ENCODE peak calls at places on chromosomes 6 and 20, in four cellular contexts. C, D, K and V are unnamed samples.

GRCh38 chr6:35359744-35360348 is 17.5 kb downstream of the PPARD start:
- DNase-seq in C (peak), D (no peak), K (no peak), V (peak)

GRCh38 chr20:36091561-36092423 is 62.7 kb upstream of the EPB41L1 start:
- DNase-seq in C (no peak), D (no peak), K (no peak), V (no peak)

GRCh38 chr6:116047173-116047933 is 13.3 kb downstream of the FRK start:
- DNase-seq in C (no peak), D (no peak), K (no peak), V (no peak)

GRCh38 chr6:168709034-168709433 is 268.1 kb downstream of the SMOC2 start:
- DNase-seq in C (no peak), D (peak), K (no peak), V (no peak)

GRCh38 chr6:102127253-102127652 is 733.7 kb downstream of the GRIK2 start:
- DNase-seq in C (no peak), D (no peak), K (no peak), V (no peak)

GRCh38 chr6:149854532-149854931 is 9.6 kb downstream of the LRP11 start:
- DNase-seq in C (no peak), D (no peak), K (no peak), V (peak)

GRCh38 chr6:88982720-88983119 is 19.3 kb upstream of the RNGTT start:
- DNase-seq in C (no peak), D (no peak), K (peak), V (peak)

GRCh38 chr6:169489642-169490408 is 212.0 kb downstream of the WDR27 start:
- DNase-seq in C (no peak), D (no peak), K (no peak), V (peak)

GRCh38 chr6:119858901-119859300 is 509.3 kb upstream of the MAN1A1 start:
- DNase-seq in C (no peak), D (no peak), K (no peak), V (peak)

GRCh38 chr6:55293116-55293515 is 34.2 kb upstream of the GFRAL start:
- DNase-seq in C (no peak), D (no peak), K (peak), V (peak)

GRCh38 chr6:63764318-63764916 is 128.8 kb downstream of the PHF3 start:
- DNase-seq in C (no peak), D (no peak), K (peak), V (peak)

GRCh38 chr6:126041516-126042447 is 55.4 kb downstream of the TRMT11 start:
- DNase-seq in C (no peak), D (no peak), K (no peak), V (peak)

GRCh38 chr6:12313992-12314589 is 23.9 kb downstream of the EDN1 start:
- DNase-seq in C (no peak), D (no peak), K (no peak), V (peak)

GRCh38 chr6:158941246-158941645 is 58.8 kb downstream of the RSPH3 start:
- DNase-seq in C (no peak), D (no peak), K (no peak), V (no peak)

GRCh38 chr6:158938811-158939254 is 61.2 kb downstream of the RSPH3 start:
- DNase-seq in C (no peak), D (no peak), K (peak), V (no peak)

GRCh38 chr6:158942349-158942748 is 57.7 kb downstream of the RSPH3 start:
- DNase-seq in C (no peak), D (no peak), K (no peak), V (no peak)

GRCh38 chr6:158938220-158938619 is 61.8 kb downstream of the RSPH3 start:
- DNase-seq in C (no peak), D (no peak), K (no peak), V (no peak)

DNA sequence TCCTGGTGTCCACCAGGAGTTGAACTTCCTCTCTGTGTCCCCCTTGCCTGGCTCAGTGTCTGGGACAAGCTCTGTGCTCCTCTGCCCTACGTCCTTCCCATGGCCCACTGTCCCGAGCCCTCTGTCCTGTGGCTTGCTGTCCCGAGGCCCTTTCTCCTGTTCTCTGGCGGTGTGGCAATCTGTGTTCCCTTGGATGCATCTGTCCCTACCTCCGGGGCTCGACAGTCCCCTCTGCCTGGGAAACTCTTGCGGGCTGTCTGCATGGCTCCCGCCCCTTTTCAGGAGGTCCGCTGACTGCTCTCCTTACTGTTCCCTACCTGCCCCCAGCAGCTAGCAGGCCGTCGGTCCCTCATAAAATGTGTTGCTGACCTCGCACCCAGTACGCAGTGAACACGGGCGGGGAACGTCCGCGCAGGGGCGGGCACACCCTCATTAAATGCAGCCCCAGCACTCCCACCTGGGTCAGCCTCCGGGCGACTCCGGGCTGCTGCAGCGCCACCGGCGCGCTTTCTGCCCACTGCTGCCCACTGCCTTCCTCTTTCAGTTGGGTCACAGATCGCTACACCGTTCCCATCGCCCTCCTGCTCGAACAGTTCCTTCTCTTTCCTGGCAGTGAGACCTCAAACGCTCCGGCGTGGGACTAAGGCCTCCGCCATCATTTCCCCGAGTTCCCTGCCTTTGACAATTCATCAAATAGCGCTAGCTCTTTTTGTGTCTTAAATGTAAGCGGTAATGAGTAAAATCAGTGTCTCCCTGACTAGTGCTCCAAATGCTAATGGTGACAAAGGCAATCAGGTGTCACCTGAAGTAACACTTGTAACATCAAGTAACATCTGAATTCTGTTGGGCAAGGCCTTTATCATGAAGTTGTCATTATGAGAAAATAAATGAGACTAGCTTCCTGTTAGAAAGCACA is 60.5 kb downstream of the RSPH3 start:
- DNase-seq in C (no peak), D (no peak), K (no peak), V (no peak)
- TF ChIP-seq CTCF in C (no peak), D (no peak), K (no peak), V (no peak)

DNA sequence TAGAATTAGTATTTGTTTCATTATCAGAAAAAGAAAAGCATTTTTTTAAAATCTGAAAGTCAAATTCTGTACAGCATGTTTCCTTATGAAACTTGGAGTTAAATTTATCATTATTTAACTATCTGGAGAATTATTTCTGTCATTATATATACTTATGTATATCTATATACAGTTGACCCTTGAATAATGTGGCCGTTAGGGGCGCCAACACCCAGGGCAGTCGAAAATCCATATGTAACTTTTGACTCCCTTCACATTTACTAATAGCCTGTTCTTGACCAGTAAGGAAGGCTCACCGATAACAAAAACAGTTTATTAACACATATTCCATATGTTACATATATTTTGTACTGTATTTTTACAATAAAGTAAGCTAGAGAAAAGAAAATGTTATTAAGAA is 341.2 kb downstream of the ADGRB3 start:
- DNase-seq in C (no peak), D (no peak), K (no peak), V (no peak)
- TF ChIP-seq CTCF in C (no peak), D (peak), K (no peak), V (no peak)

GRCh38 chr20:17044920-17045319 is 181.9 kb upstream of the PCSK2 start:
- DNase-seq in C (no peak), D (no peak), K (no peak), V (no peak)
- TF ChIP-seq CTCF in C (no peak), D (no peak), K (no peak), V (no peak)

GRCh38 chr6:132768051-132768517 is 10.4 kb upstream of the VNN2 start:
- DNase-seq in C (peak), D (no peak), K (peak), V (no peak)
- TF ChIP-seq CTCF in C (peak), D (peak), K (peak), V (peak)

GRCh38 chr6:6217838-6218237 is 102.6 kb downstream of the F13A1 start:
- DNase-seq in C (no peak), D (no peak), K (no peak), V (no peak)

GRCh38 chr6:6219716-6220115 is 100.7 kb downstream of the F13A1 start:
- DNase-seq in C (no peak), D (no peak), K (no peak), V (no peak)

GRCh38 chr6:6221829-6222535 is 98.5 kb downstream of the F13A1 start:
- DNase-seq in C (no peak), D (no peak), K (peak), V (no peak)

GRCh38 chr6:6218246-6219085 is 102.0 kb downstream of the F13A1 start:
- DNase-seq in C (no peak), D (no peak), K (peak), V (no peak)

DNA sequence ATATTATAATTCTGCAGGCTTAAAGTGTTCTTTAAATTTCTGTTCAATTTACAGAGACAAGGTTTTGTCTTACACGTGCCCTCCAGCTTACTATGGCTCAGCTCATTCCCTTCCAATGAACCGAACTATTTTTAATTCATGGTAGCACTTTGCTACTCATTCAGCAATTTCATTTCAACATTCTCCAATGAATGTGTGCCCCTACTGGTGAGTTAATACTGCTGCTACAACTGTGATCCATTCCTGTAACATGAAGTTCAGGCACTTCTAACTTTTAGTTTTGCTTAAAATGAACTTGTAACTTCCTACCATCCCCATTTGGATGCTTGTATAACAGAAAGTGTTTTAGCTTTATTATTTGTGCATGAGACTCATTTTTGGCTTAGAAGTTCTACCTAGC is 99.7 kb downstream of the F13A1 start:
- DNase-seq in C (no peak), D (no peak), K (peak), V (no peak)
- TF ChIP-seq CTCF in C (peak), D (peak), K (peak), V (no peak)

DNA sequence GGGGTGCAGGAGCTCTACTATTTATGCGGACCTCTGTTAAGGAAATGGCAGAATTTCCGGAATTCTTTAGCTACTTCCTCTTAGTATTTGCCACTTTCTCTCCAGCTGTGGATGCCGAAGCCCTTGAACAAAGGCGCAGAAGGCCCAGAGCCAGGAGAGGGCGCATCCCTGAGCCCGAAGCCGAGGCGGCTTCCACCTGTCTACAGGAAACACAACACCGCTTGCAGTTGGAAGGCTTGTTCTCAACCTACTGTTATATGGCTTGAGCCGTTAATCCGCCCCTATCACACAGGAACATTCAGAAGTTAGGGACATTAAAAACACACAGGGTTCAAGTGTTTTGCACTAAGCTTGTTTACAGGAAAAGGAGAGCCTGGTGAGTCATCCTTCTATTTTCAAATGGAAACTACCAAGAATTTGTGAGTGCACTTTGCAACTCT is 417.1 kb downstream of the BCKDHB start:
- DNase-seq in C (no peak), D (no peak), K (peak), V (peak)
- TF ChIP-seq CTCF in C (no peak), D (no peak), K (peak), V (no peak)